ENCODE peak calls at places on chromosomes 16 and 17, in five cellular contexts. Z is effector memory CD4-positive, alpha-beta T cell; V is stomach; B is fibroblast of lung; H is pancreas. G is an unnamed sample. For H3K36me3, the result is how much of the 10 kb centered on the place peaks cover.

GRCh38 chr16:27267037-27267677 is 1.4 kb downstream of the NSMCE1 start:
- DNase-seq in B (no peak), Z (no peak), H (no peak), V (no peak), G (no peak)

GRCh38 chr17:77409282-77410161 is 268.8 kb downstream of the SEC14L1 start:
- DNase-seq in B (peak), Z (no peak), V (peak), H (no peak), G (no peak)

GRCh38 chr17:50211249-50212120 is 10.1 kb upstream of the COL1A1 start:
- DNase-seq in Z (no peak), V (no peak), H (no peak), B (no peak), G (no peak)

GRCh38 chr17:81865358-81865732 is 5.0 kb upstream of the P4HB start:
- DNase-seq in H (no peak), V (no peak), Z (no peak), B (no peak), G (no peak)

GRCh38 chr17:79515646-79516604 is 94.9 kb downstream of the RBFOX3 start:
- DNase-seq in Z (no peak), H (no peak), B (peak), V (no peak), G (no peak)

GRCh38 chr16:78069913-78070312 is 29.5 kb upstream of the WWOX start:
- DNase-seq in Z (no peak), H (no peak), B (no peak), V (no peak), G (no peak)

GRCh38 chr16:31875112-31875803 is 1.7 kb downstream of the ZNF267 start:
- DNase-seq in V (no peak), H (no peak), Z (no peak), B (peak), G (no peak)

GRCh38 chr17:30556374-30557332 is 79.4 kb downstream of the GOSR1 start:
- DNase-seq in H (no peak), V (peak), Z (no peak), B (no peak), G (no peak)

GRCh38 chr17:1787301-1787902 is 25.5 kb downstream of the SERPINF1 start:
- DNase-seq in V (peak), B (peak), Z (no peak), H (no peak), G (no peak)

GRCh38 chr17:77312786-77313599 is 172.2 kb downstream of the SEC14L1 start:
- DNase-seq in Z (no peak), H (no peak), V (peak), B (peak), G (no peak)

GRCh38 chr16:2704983-2705275 is 15.1 kb downstream of the PRSS27 start:
- DNase-seq in H (no peak), V (no peak), Z (no peak), B (no peak), G (no peak)
- H3K36me3 ChIP-seq in H (under half), V (half or more), Z (half or more), B (under half), G (under half)

DNA sequence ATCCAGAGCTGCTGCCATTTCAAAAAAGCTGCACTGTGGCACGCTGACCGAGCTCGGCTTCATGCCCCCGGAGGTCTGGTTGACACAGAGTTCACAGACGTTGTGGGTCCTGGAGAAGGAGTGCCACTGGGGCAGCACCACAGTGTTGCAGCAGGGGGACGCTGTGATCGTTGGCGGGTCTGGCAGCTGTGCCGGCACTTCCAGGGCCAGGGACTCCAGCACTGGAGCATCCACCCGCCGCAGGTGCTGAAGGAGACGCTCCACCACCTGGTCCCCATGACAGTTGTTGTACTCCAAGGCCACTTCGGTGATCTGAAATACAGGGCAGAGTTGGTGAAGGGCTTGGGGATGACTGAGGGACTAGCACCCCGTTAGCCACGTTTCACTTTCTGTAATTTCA is 23.5 kb downstream of the SNN start:
- DNase-seq in B (no peak), V (no peak), H (no peak), Z (no peak), G (no peak)
- H3K36me3 ChIP-seq in B (under half), V (half or more), H (under half), Z (half or more), G (under half)

DNA sequence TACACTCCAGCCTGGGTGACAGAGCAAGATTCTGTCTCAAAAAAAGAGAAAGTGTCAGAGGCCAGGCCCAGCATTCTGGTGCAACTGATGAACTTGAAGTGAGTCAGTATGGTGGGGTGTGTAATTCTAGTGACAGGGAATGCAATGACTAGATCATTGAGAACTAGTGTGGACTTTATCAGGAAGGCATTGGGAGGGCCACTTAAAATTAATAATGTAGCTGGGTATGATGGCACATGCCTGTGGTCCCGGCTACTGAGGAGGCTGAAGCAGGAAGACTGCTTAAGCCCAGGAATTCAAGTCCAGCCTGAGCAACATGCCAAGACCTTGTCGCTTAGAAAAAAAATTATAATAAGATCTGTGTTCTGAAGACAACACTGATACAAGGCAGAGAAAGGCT is 90.8 kb downstream of the STX8 start:
- DNase-seq in V (no peak), H (no peak), Z (no peak), B (peak), G (no peak)
- H3K36me3 ChIP-seq in V (under half), H (under half), Z (under half), B (under half), G (under half)

DNA sequence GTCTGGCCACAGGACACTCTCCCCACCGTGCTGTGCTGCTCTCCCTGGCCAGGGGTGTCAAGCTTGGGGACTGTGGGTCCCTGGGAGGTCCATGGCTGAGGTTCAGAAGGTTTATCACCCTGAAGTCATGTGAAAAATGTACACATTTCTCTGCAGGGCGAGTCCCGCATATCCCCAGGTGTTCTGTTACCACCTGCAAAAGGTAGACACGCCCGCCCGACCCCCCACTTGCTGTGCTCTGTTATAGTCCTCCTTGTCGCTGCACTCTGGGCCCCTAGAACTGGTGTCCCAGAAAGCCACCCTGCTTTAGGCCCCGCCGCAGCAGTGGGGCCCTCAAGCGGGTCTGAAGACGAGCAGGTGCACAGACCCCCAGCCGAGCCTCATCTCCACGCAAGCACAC is 11.8 kb downstream of the JPT2 start:
- DNase-seq in H (no peak), B (no peak), V (no peak), Z (no peak), G (no peak)
- H3K36me3 ChIP-seq in H (under half), B (under half), V (half or more), Z (half or more), G (under half)

GRCh38 chr17:75218121-75218520 is 12.6 kb downstream of the NUP85 start:
- DNase-seq in B (no peak), V (no peak), Z (no peak), H (no peak), G (no peak)
- H3K36me3 ChIP-seq in B (under half), V (half or more), Z (half or more), H (under half), G (under half)

DNA sequence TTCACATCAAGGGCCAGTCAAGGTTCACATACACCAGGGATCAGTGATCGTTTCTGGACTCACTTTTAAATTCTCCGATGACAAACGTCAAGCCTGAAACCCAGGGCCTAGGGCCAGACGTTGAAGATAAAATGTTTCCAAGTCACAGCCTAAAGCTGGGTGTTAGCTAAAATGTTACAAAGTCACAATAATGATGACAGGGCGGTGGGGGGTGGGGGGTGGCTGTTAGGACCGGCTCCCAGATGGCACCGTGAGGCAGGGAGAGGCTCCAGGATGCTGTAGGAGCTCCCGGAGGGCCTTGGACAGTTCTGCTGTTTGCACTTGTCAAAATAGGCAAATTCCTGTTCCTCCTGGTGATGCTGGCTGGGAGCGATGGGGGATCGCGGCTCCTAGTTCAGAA is 16.4 kb upstream of the RPL13 start:
- DNase-seq in B (no peak), Z (no peak), H (no peak), V (no peak), G (no peak)
- H3K36me3 ChIP-seq in B (under half), Z (under half), H (under half), V (half or more), G (under half)

DNA sequence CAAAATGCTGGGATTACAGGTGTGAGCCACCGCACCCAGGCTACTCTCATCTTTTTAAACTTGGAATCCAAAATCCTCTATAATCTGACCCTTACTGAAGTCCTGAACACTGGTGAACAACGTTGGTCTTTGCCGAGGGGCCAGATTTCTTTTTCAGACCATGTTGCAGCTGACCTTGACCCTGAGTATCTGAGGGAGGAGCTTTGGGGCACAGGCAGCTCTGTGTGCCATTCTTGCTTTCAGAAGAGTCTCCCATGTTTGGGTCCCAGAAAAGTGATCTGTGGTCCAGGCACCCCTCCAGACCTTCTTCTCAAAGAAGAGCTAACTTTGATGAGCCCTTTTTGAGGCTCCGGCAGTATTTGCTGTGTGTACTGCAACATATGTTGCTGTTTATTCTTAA is 50.4 kb downstream of the CENPV start:
- DNase-seq in Z (no peak), V (no peak), H (no peak), B (no peak), G (no peak)
- H3K36me3 ChIP-seq in Z (under half), V (under half), H (under half), B (under half), G (under half)

GRCh38 chr16:58713742-58714141 is 20.4 kb downstream of the GOT2 start:
- DNase-seq in Z (no peak), V (no peak), B (no peak), H (no peak), G (no peak)
- H3K36me3 ChIP-seq in Z (under half), V (half or more), B (under half), H (under half), G (under half)

GRCh38 chr16:85749686-85750020 is 1.2 kb downstream of the C16orf74 start:
- DNase-seq in H (no peak), V (no peak), Z (no peak), B (no peak), G (no peak)
- H3K36me3 ChIP-seq in H (under half), V (under half), Z (under half), B (under half), G (under half)